ENCODE peak calls at places on chromosome 14, in five cellular contexts. K is GM04504, R is HepG2, G is NCI-H345, H is RWPE1. B is an unnamed sample.

GRCh38 chr14:95290769-95291440 is 28.8 kb downstream of the CLMN start:
- DNase-seq in R (no peak), H (peak; percentile 36), K (no peak), G (peak; percentile 87), B (no peak)

GRCh38 chr14:63375772-63376171 is 57.0 kb upstream of the GPHB5 start:
- DNase-seq in R (no peak), G (no peak), H (peak; percentile 17), K (no peak), B (peak; percentile 73)

GRCh38 chr14:64971890-64972785 is at the start of gene RAB15:
- DNase-seq in K (no peak), H (peak; percentile 38), G (peak; percentile 60), R (no peak), B (no peak)

GRCh38 chr14:55450124-55450523 is 9.7 kb upstream of the TBPL2 start:
- DNase-seq in K (no peak), H (no peak), R (no peak), G (no peak), B (no peak)

GRCh38 chr14:74324945-74325361 is 22.2 kb upstream of the ABCD4 start:
- DNase-seq in H (peak; percentile 71), K (no peak), R (peak; percentile 9), G (peak; percentile 3), B (peak; percentile 57)

GRCh38 chr14:50001999-50002925 is 109.4 kb downstream of the ARF6 start:
- DNase-seq in G (no peak), R (no peak), H (no peak), K (no peak), B (no peak)

GRCh38 chr14:61860294-61860918 is 98.2 kb downstream of the SNAPC1 start:
- DNase-seq in R (peak; percentile 34), G (peak; percentile 7), K (no peak), H (peak; percentile 65), B (peak; percentile 63)

GRCh38 chr14:102913341-102914211 is 8.9 kb upstream of the AMN start:
- DNase-seq in H (no peak), R (no peak), G (no peak), K (no peak), B (no peak)

GRCh38 chr14:92980866-92981265 is 57.9 kb downstream of the CHGA start:
- DNase-seq in G (no peak), R (no peak), H (no peak), K (no peak), B (no peak)